ENCODE peak calls at places on chromosomes 5 and 9, in seven cellular contexts. D is Jurkat, Clone E6-1; Z is HFF-Myc; G is IMR-90; I is cardiac muscle cell; N is A549; X is colonic mucosa. Y is an unnamed sample.
A peak's percentile ranks its signal among the peaks of the same experiment; 100 is the strongest.

GRCh38 chr5:1513326-1514026 is 10.3 kb downstream of the LPCAT1 start:
- DNase-seq in X (no peak), N (no peak), D (no peak), I (no peak), Z (no peak), G (no peak), Y (no peak)

GRCh38 chr5:61817472-61818326 is 485.6 kb downstream of the ZSWIM6 start:
- DNase-seq in X (peak; percentile 31), D (no peak), Z (no peak), N (peak; percentile 64), I (peak; percentile 70), G (peak; percentile 39), Y (peak; percentile 66)

GRCh38 chr9:653856-654387 is 187.6 kb upstream of the DMRT1 start:
- DNase-seq in D (no peak), Z (no peak), N (no peak), I (no peak), G (no peak), X (no peak), Y (no peak)

GRCh38 chr9:37364751-37365360 is 57.6 kb upstream of the GRHPR start:
- DNase-seq in D (no peak), Z (no peak), I (no peak), X (no peak), G (no peak), N (peak; percentile 15), Y (no peak)

GRCh38 chr9:133103183-133103986 is 17.7 kb downstream of the RALGDS start:
- DNase-seq in X (peak; percentile 79), N (peak; percentile 53), D (no peak), I (peak; percentile 44), Z (no peak), G (peak; percentile 19), Y (peak; percentile 45)

GRCh38 chr5:76804266-76804665 is 14.6 kb upstream of the F2RL1 start:
- DNase-seq in G (no peak), N (peak; percentile 98), Z (no peak), X (no peak), D (no peak), I (no peak), Y (peak; percentile 61)

GRCh38 chr5:17132444-17133083 is 84.9 kb upstream of the BASP1 start:
- DNase-seq in N (peak; percentile 37), D (peak; percentile 15), Z (no peak), X (no peak), I (peak; percentile 61), G (peak; percentile 63), Y (peak; percentile 74)

GRCh38 chr9:13934411-13934810 is 379.5 kb downstream of the NFIB start:
- DNase-seq in D (no peak), X (no peak), N (no peak), G (no peak), I (no peak), Z (no peak), Y (no peak)

GRCh38 chr5:34494111-34494755 is 161.9 kb upstream of the RAI14 start:
- DNase-seq in G (peak; percentile 87), Z (peak; percentile 74), D (no peak), X (no peak), I (peak; percentile 52), N (no peak), Y (peak; percentile 78)

GRCh38 chr5:125868035-125868434 is 555.2 kb upstream of the GRAMD2B start:
- DNase-seq in I (no peak), N (no peak), D (no peak), X (no peak), G (no peak), Z (no peak), Y (no peak)

GRCh38 chr5:40607202-40607601 is 72.5 kb upstream of the PTGER4 start:
- DNase-seq in X (no peak), Z (no peak), G (no peak), D (no peak), I (no peak), N (no peak), Y (no peak)

GRCh38 chr5:40603378-40603777 is 76.3 kb upstream of the PTGER4 start:
- DNase-seq in Z (no peak), N (no peak), X (no peak), I (no peak), G (peak; percentile 58), D (no peak), Y (no peak)

GRCh38 chr5:40601198-40601868 is 78.4 kb upstream of the PTGER4 start:
- DNase-seq in Z (no peak), D (no peak), G (no peak), N (no peak), I (no peak), X (no peak), Y (no peak)

GRCh38 chr5:40605295-40605958 is 74.3 kb upstream of the PTGER4 start:
- DNase-seq in Z (no peak), N (no peak), D (peak; percentile 77), X (no peak), G (peak; percentile 27), I (peak; percentile 38), Y (peak; percentile 59)

GRCh38 chr5:40606077-40606765 is 73.5 kb upstream of the PTGER4 start:
- DNase-seq in I (no peak), D (no peak), Z (no peak), N (no peak), G (no peak), X (no peak), Y (no peak)
- H3K4me3 ChIP-seq in I (no peak overlapping the region), D (no peak overlapping the region), Z (no peak overlapping the region), N (no peak overlapping the region), G (no peak overlapping the region), X (no peak overlapping the region), Y (no peak overlapping the region)

DNA sequence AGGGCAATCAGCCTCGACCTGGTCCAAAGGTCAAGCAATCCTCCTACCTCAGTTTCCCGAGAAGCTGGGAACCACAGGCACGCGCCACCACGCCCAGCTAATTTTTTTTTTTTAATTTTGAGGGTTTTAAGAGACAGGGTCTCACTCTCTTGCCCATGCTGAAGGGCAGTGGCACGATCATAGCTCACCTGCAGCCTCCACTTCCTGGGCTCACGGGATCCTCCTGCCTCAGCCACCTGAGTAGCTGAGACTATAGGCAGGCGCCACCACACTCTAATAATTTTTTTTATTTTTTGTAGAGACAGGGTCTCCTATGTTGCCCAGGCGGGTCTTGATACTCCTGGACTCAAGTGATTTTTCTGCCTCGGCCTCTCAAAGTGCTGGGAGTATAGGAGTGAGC is 1.6 kb downstream of the UIMC1 start:
- DNase-seq in N (no peak), G (no peak), Z (no peak), I (no peak), X (no peak), D (no peak), Y (no peak)
- H3K4me3 ChIP-seq in N (peak overlapping the region; percentile 94), G (no peak overlapping the region), Z (peak overlapping the region; percentile 88), I (peak overlapping the region; percentile 76), X (no peak overlapping the region), D (peak overlapping the region; percentile 87), Y (peak overlapping the region; percentile 92)

GRCh38 chr5:80487829-80488708 is at the start of gene FAM151B:
- DNase-seq in D (no peak), X (peak; percentile 90), N (peak; percentile 94), G (peak; percentile 87), I (peak; percentile 93), Z (peak; percentile 51), Y (peak; percentile 91)
- H3K4me3 ChIP-seq in D (no peak within 1 kb of the TSS), X (peak within 1 kb of the TSS; percentile 57), N (peak within 1 kb of the TSS; percentile 60), G (peak within 1 kb of the TSS; percentile 87), I (peak within 1 kb of the TSS; percentile 47), Z (peak within 1 kb of the TSS; percentile 75), Y (peak within 1 kb of the TSS; percentile 69)

GRCh38 chr9:117704597-117704996 is 394 bp downstream of the TLR4 start:
- DNase-seq in N (no peak), X (no peak), D (no peak), G (no peak), Z (no peak), I (no peak), Y (no peak)

GRCh38 chr9:117706421-117707150 is 2.4 kb downstream of the TLR4 start:
- DNase-seq in Z (no peak), I (no peak), N (no peak), X (no peak), G (no peak), D (no peak), Y (peak; percentile 27)

GRCh38 chr9:117703538-117703937 is 665 bp upstream of the TLR4 start:
- DNase-seq in I (no peak), Z (no peak), D (no peak), X (no peak), G (no peak), N (no peak), Y (no peak)

GRCh38 chr9:117705386-117705785 is 1.2 kb downstream of the TLR4 start:
- DNase-seq in Z (no peak), X (no peak), I (no peak), G (no peak), D (no peak), N (no peak), Y (no peak)

GRCh38 chr9:117704024-117704575 is at the start of gene TLR4:
- DNase-seq in Z (peak; percentile 66), I (peak; percentile 90), G (no peak), D (no peak), X (peak; percentile 60), N (no peak), Y (peak; percentile 95)
- H3K4me3 ChIP-seq in Z (peak within 1 kb of the TSS; percentile 44), I (no peak within 1 kb of the TSS), G (no peak within 1 kb of the TSS), D (no peak within 1 kb of the TSS), X (peak within 1 kb of the TSS; percentile 12), N (no peak within 1 kb of the TSS), Y (peak within 1 kb of the TSS; percentile 61)

GRCh38 chr5:51389326-51389581 is 6.0 kb downstream of the ISL1 start:
- DNase-seq in I (no peak), D (no peak), G (no peak), N (no peak), X (no peak), Z (no peak), Y (no peak)

GRCh38 chr5:51387854-51388320 is 4.6 kb downstream of the ISL1 start:
- DNase-seq in Z (no peak), G (no peak), N (no peak), D (no peak), X (no peak), I (no peak), Y (no peak)

GRCh38 chr5:51385214-51385613 is 2.0 kb downstream of the ISL1 start:
- DNase-seq in X (no peak), N (no peak), I (no peak), Z (no peak), G (no peak), D (no peak), Y (no peak)

GRCh38 chr5:51388488-51389325 is 5.5 kb downstream of the ISL1 start:
- DNase-seq in D (no peak), X (no peak), I (no peak), N (no peak), G (no peak), Z (no peak), Y (no peak)

GRCh38 chr5:51386916-51387853 is 3.9 kb downstream of the ISL1 start:
- DNase-seq in Z (no peak), X (no peak), D (no peak), G (no peak), N (no peak), I (no peak), Y (no peak)
- H3K4me3 ChIP-seq in Z (peak overlapping the region; percentile 75), X (no peak overlapping the region), D (no peak overlapping the region), G (peak overlapping the region; percentile 5), N (no peak overlapping the region), I (peak overlapping the region; percentile 81), Y (no peak overlapping the region)